ENCODE peak calls at places on chromosomes 4 and X, in six cellular contexts. Y is activated B cell treated with CpG ODN at 0.5 μM for 24 hours, F is stomach, P is foreskin fibroblast, V is heart right ventricle, S is omental fat pad. G is an unnamed sample.

GRCh38 chrX:82218361-82218760 is 1016.5 kb downstream of the SH3BGRL start:
- DNase-seq in Y (no peak), F (no peak), P (no peak), V (no peak), S (no peak), G (no peak)

GRCh38 chr4:6918345-6918744 is 8.7 kb downstream of the TBC1D14 start:
- DNase-seq in Y (no peak), F (no peak), P (no peak), V (no peak), S (no peak), G (no peak)

GRCh38 chr4:39331191-39331590 is 35.0 kb downstream of the RFC1 start:
- DNase-seq in Y (no peak), F (no peak), P (no peak), V (no peak), S (no peak), G (no peak)

GRCh38 chr4:48578132-48578964 is 88.3 kb downstream of the ZAR1 start:
- DNase-seq in Y (no peak), F (peak), P (peak), V (no peak), S (peak), G (no peak)

GRCh38 chr4:66911898-66912297 is 633.4 kb downstream of the CENPC start:
- DNase-seq in Y (no peak), F (no peak), P (no peak), V (no peak), S (no peak), G (no peak)

GRCh38 chr4:8112672-8113071 is 45.9 kb downstream of the ABLIM2 start:
- DNase-seq in Y (no peak), F (no peak), P (no peak), V (no peak), S (no peak), G (no peak)

GRCh38 chrX:56729152-56729557 is at the start of gene NBDY:
- DNase-seq in Y (peak), F (peak), P (peak), V (peak), S (peak), G (no peak)

GRCh38 chr4:178917756-178918155 is 1475.5 kb upstream of the AGA start:
- DNase-seq in Y (no peak), F (no peak), P (no peak), V (no peak), S (no peak), G (no peak)

GRCh38 chr4:149706942-149707341 is 108.7 kb downstream of the IQCM start:
- DNase-seq in Y (no peak), F (no peak), P (peak), V (no peak), S (no peak), G (no peak)

GRCh38 chr4:99947608-99948007 is 1.2 kb upstream of the DNAJB14 start:
- DNase-seq in Y (no peak), F (no peak), P (no peak), V (no peak), S (no peak), G (no peak)

GRCh38 chr4:100340534-100341364 is 150.5 kb upstream of the DDIT4L start:
- DNase-seq in Y (no peak), F (no peak), P (peak), V (no peak), S (no peak), G (no peak)

GRCh38 chr4:87399148-87399547 is 8.2 kb upstream of the HSD17B11 start:
- DNase-seq in Y (no peak), F (peak), P (no peak), V (peak), S (no peak), G (no peak)

GRCh38 chr4:155442267-155443105 is 65.7 kb upstream of the MAP9 start:
- DNase-seq in Y (peak), F (peak), P (peak), V (peak), S (peak), G (no peak)

GRCh38 chr4:140152015-140152703 is 1.8 kb downstream of the MAML3 start:
- DNase-seq in Y (peak), F (peak), P (peak), V (peak), S (no peak), G (no peak)
- TF ChIP-seq CTCF in Y (no peak), F (no peak), P (peak), V (peak), S (no peak), G (no peak)

DNA sequence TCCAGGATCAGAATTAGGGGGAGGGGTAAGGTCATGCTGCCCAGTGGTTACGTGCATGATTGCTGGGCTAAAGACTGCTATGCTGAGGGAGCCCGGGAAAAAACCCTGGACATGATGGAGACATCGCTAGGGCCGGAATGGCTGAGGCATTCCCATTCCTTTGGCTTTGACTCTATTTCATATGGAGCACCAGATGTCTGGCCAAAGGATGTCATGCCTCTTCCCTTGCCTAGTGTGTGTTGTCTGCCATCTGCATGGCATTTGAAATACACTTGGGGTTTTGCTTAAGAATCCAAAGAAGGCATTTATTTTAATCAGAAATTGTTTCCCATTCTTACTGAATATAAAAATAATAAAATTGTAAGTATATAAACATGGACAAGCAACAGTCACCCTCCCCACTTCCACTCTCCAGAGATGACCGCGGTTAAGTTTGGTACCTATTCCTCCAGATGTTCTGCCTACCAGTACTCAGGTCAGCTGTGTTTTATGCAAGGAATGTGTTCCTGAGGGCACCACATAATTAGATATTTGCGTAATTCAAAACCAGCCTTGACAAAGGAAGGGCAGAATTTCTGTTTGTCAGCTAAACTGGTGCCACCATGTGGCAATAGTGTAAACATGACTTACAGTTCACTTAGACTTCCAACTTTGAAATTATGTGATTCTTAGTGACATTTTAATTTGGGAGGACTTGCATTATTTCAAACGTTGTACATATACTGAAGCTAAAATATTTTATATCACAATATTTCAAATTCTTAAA is 105.9 kb downstream of the CT47B1 start:
- DNase-seq in Y (no peak), F (no peak), P (peak), V (no peak), S (no peak), G (no peak)
- TF ChIP-seq CTCF in Y (no peak), F (no peak), P (peak), V (peak), S (no peak), G (peak)

GRCh38 chr4:139761461-139761860 is 95.8 kb downstream of the MGST2 start:
- DNase-seq in Y (no peak), F (no peak), P (no peak), V (no peak), S (no peak), G (no peak)
- TF ChIP-seq CTCF in Y (no peak), F (no peak), P (peak), V (peak), S (no peak), G (peak)

GRCh38 chrX:71100581-71101505 is 5.2 kb downstream of the FOXO4 start:
- DNase-seq in Y (no peak), F (no peak), P (no peak), V (no peak), S (peak), G (no peak)
- TF ChIP-seq CTCF in Y (no peak), F (no peak), P (no peak), V (no peak), S (no peak), G (no peak)

GRCh38 chr4:18686338-18687039 is 664.9 kb upstream of the LCORL start:
- DNase-seq in Y (no peak), F (no peak), P (no peak), V (no peak), S (no peak), G (no peak)

GRCh38 chr4:18695733-18696527 is 674.4 kb upstream of the LCORL start:
- DNase-seq in Y (no peak), F (no peak), P (no peak), V (no peak), S (no peak), G (no peak)

GRCh38 chr4:18689308-18689915 is 667.9 kb upstream of the LCORL start:
- DNase-seq in Y (no peak), F (peak), P (peak), V (no peak), S (peak), G (no peak)

GRCh38 chr4:18691431-18692200 is 670.1 kb upstream of the LCORL start:
- DNase-seq in Y (no peak), F (no peak), P (no peak), V (no peak), S (no peak), G (no peak)
- TF ChIP-seq CTCF in Y (no peak), F (no peak), P (no peak), V (no peak), S (no peak), G (no peak)

GRCh38 chr4:110959041-110959643 is 336.3 kb upstream of the PITX2 start:
- DNase-seq in Y (no peak), F (no peak), P (no peak), V (no peak), S (no peak), G (no peak)
- TF ChIP-seq CTCF in Y (no peak), F (no peak), P (peak), V (peak), S (no peak), G (peak)

GRCh38 chr4:82578935-82579334 is 17.1 kb upstream of the TMEM150C start:
- DNase-seq in Y (no peak), F (no peak), P (no peak), V (no peak), S (no peak), G (no peak)
- TF ChIP-seq CTCF in Y (no peak), F (no peak), P (no peak), V (no peak), S (no peak), G (no peak)